ENCODE peak calls at places on chromosomes 2 and 18, in ten cellular contexts. One of them, this sample, is unnamed.

GRCh38 chr2:190767821-190768220 is 112.8 kb upstream of the GLS start:
- DNase-seq in kidney epithelial cell: no peak
- DNase-seq in spleen: no peak
- DNase-seq in right atrium auricular region: no peak
- DNase-seq in GM12864: no peak
- DNase-seq in endodermal cell: no peak
- DNase-seq in uterus: no peak
- DNase-seq in LNCaP clone FGC: no peak
- DNase-seq in neural progenitor cell: peak
- DNase-seq in DND-41: no peak
- DNase-seq in this sample: no peak

GRCh38 chr2:239378918-239379640 is 21.7 kb downstream of the HDAC4 start:
- DNase-seq in kidney epithelial cell: no peak
- DNase-seq in endodermal cell: no peak
- DNase-seq in LNCaP clone FGC: no peak
- DNase-seq in neural progenitor cell: no peak
- DNase-seq in spleen: peak
- DNase-seq in uterus: no peak
- DNase-seq in right atrium auricular region: no peak
- DNase-seq in GM12864: no peak
- DNase-seq in DND-41: no peak
- DNase-seq in this sample: no peak

GRCh38 chr2:127094509-127095366 is 12.2 kb downstream of the BIN1 start:
- DNase-seq in DND-41: no peak
- DNase-seq in right atrium auricular region: no peak
- DNase-seq in endodermal cell: peak
- DNase-seq in neural progenitor cell: peak
- DNase-seq in spleen: peak
- DNase-seq in GM12864: no peak
- DNase-seq in LNCaP clone FGC: no peak
- DNase-seq in uterus: peak
- DNase-seq in kidney epithelial cell: no peak
- DNase-seq in this sample: no peak

GRCh38 chr2:65557616-65558573 is 125.5 kb upstream of the SPRED2 start:
- DNase-seq in kidney epithelial cell: no peak
- DNase-seq in DND-41: no peak
- DNase-seq in spleen: no peak
- DNase-seq in endodermal cell: no peak
- DNase-seq in GM12864: no peak
- DNase-seq in LNCaP clone FGC: no peak
- DNase-seq in right atrium auricular region: no peak
- DNase-seq in neural progenitor cell: no peak
- DNase-seq in uterus: no peak
- DNase-seq in this sample: no peak

GRCh38 chr18:3466872-3467271 is 16.9 kb downstream of the TGIF1 start:
- DNase-seq in kidney epithelial cell: no peak
- DNase-seq in GM12864: no peak
- DNase-seq in right atrium auricular region: no peak
- DNase-seq in uterus: no peak
- DNase-seq in spleen: no peak
- DNase-seq in neural progenitor cell: peak
- DNase-seq in endodermal cell: peak
- DNase-seq in DND-41: peak
- DNase-seq in LNCaP clone FGC: no peak
- DNase-seq in this sample: no peak

GRCh38 chr2:190649798-190650390 is 1.0 kb downstream of the NAB1 start:
- DNase-seq in DND-41: peak
- DNase-seq in LNCaP clone FGC: no peak
- DNase-seq in right atrium auricular region: no peak
- DNase-seq in GM12864: no peak
- DNase-seq in endodermal cell: no peak
- DNase-seq in neural progenitor cell: peak
- DNase-seq in spleen: no peak
- DNase-seq in uterus: no peak
- DNase-seq in kidney epithelial cell: no peak
- DNase-seq in this sample: no peak

GRCh38 chr2:88709117-88709739 is 17.8 kb downstream of the RPIA start:
- DNase-seq in uterus: no peak
- DNase-seq in right atrium auricular region: no peak
- DNase-seq in GM12864: no peak
- DNase-seq in kidney epithelial cell: no peak
- DNase-seq in endodermal cell: no peak
- DNase-seq in LNCaP clone FGC: no peak
- DNase-seq in neural progenitor cell: no peak
- DNase-seq in spleen: no peak
- DNase-seq in DND-41: no peak
- DNase-seq in this sample: peak

GRCh38 chr2:64873472-64873924 is 115.7 kb upstream of the SLC1A4 start:
- DNase-seq in LNCaP clone FGC: no peak
- DNase-seq in GM12864: no peak
- DNase-seq in kidney epithelial cell: no peak
- DNase-seq in spleen: peak
- DNase-seq in right atrium auricular region: peak
- DNase-seq in uterus: peak
- DNase-seq in endodermal cell: peak
- DNase-seq in neural progenitor cell: peak
- DNase-seq in DND-41: peak
- DNase-seq in this sample: no peak

GRCh38 chr18:59624384-59624760 is 72.9 kb downstream of the CCBE1 start:
- DNase-seq in GM12864: no peak
- DNase-seq in right atrium auricular region: no peak
- DNase-seq in LNCaP clone FGC: no peak
- DNase-seq in spleen: no peak
- DNase-seq in neural progenitor cell: no peak
- DNase-seq in DND-41: no peak
- DNase-seq in endodermal cell: no peak
- DNase-seq in kidney epithelial cell: no peak
- DNase-seq in uterus: no peak
- DNase-seq in this sample: no peak

GRCh38 chr2:176421291-176422050 is 152.2 kb downstream of the MTX2 start:
- DNase-seq in kidney epithelial cell: peak
- DNase-seq in neural progenitor cell: no peak
- DNase-seq in LNCaP clone FGC: no peak
- DNase-seq in right atrium auricular region: no peak
- DNase-seq in DND-41: no peak
- DNase-seq in spleen: no peak
- DNase-seq in endodermal cell: no peak
- DNase-seq in GM12864: no peak
- DNase-seq in uterus: no peak
- DNase-seq in this sample: no peak

GRCh38 chr2:120326048-120326447 is 19.9 kb upstream of the INHBB start:
- DNase-seq in GM12864: no peak
- DNase-seq in uterus: no peak
- DNase-seq in DND-41: no peak
- DNase-seq in spleen: no peak
- DNase-seq in neural progenitor cell: no peak
- DNase-seq in endodermal cell: no peak
- DNase-seq in LNCaP clone FGC: no peak
- DNase-seq in right atrium auricular region: no peak
- DNase-seq in kidney epithelial cell: no peak
- DNase-seq in this sample: no peak
- H3K4me3 ChIP-seq in GM12864: no peak
- H3K4me3 ChIP-seq in uterus: no peak
- H3K4me3 ChIP-seq in DND-41: no peak
- H3K4me3 ChIP-seq in spleen: no peak
- H3K4me3 ChIP-seq in neural progenitor cell: no peak
- H3K4me3 ChIP-seq in endodermal cell: no peak
- H3K4me3 ChIP-seq in LNCaP clone FGC: no peak
- H3K4me3 ChIP-seq in right atrium auricular region: no peak
- H3K4me3 ChIP-seq in kidney epithelial cell: no peak
- H3K4me3 ChIP-seq in this sample: no peak

GRCh38 chr18:26546170-26546874 is 2.0 kb downstream of the KCTD1 start:
- DNase-seq in spleen: no peak
- DNase-seq in right atrium auricular region: no peak
- DNase-seq in LNCaP clone FGC: no peak
- DNase-seq in endodermal cell: no peak
- DNase-seq in kidney epithelial cell: no peak
- DNase-seq in DND-41: peak
- DNase-seq in neural progenitor cell: peak
- DNase-seq in uterus: no peak
- DNase-seq in GM12864: no peak
- DNase-seq in this sample: no peak

GRCh38 chr18:26549103-26549485 is 741 bp upstream of the KCTD1 start:
- DNase-seq in kidney epithelial cell: no peak
- DNase-seq in endodermal cell: peak
- DNase-seq in spleen: peak
- DNase-seq in right atrium auricular region: no peak
- DNase-seq in GM12864: no peak
- DNase-seq in LNCaP clone FGC: no peak
- DNase-seq in neural progenitor cell: no peak
- DNase-seq in uterus: no peak
- DNase-seq in DND-41: peak
- DNase-seq in this sample: no peak

GRCh38 chr18:26546875-26547301 is 1.5 kb downstream of the KCTD1 start:
- DNase-seq in LNCaP clone FGC: no peak
- DNase-seq in spleen: peak
- DNase-seq in GM12864: no peak
- DNase-seq in endodermal cell: peak
- DNase-seq in DND-41: no peak
- DNase-seq in right atrium auricular region: no peak
- DNase-seq in kidney epithelial cell: no peak
- DNase-seq in neural progenitor cell: peak
- DNase-seq in uterus: peak
- DNase-seq in this sample: no peak

GRCh38 chr18:26548144-26549102 is at the start of gene KCTD1:
- DNase-seq in neural progenitor cell: peak
- DNase-seq in endodermal cell: peak
- DNase-seq in GM12864: peak
- DNase-seq in uterus: peak
- DNase-seq in spleen: peak
- DNase-seq in DND-41: peak
- DNase-seq in right atrium auricular region: peak
- DNase-seq in kidney epithelial cell: peak
- DNase-seq in LNCaP clone FGC: peak
- DNase-seq in this sample: peak

GRCh38 chr18:26547302-26548143 is 830 bp downstream of the KCTD1 start:
- DNase-seq in LNCaP clone FGC: no peak
- DNase-seq in kidney epithelial cell: peak
- DNase-seq in right atrium auricular region: peak
- DNase-seq in GM12864: peak
- DNase-seq in neural progenitor cell: peak
- DNase-seq in DND-41: peak
- DNase-seq in spleen: peak
- DNase-seq in endodermal cell: peak
- DNase-seq in uterus: peak
- DNase-seq in this sample: no peak
- TF ChIP-seq CTCF in LNCaP clone FGC: no peak
- TF ChIP-seq CTCF in kidney epithelial cell: peak
- TF ChIP-seq CTCF in right atrium auricular region: peak
- TF ChIP-seq CTCF in GM12864: peak
- TF ChIP-seq CTCF in neural progenitor cell: peak
- TF ChIP-seq CTCF in DND-41: peak
- TF ChIP-seq CTCF in spleen: no peak
- TF ChIP-seq CTCF in endodermal cell: peak
- TF ChIP-seq CTCF in uterus: peak
- TF ChIP-seq CTCF in this sample: peak

DNA sequence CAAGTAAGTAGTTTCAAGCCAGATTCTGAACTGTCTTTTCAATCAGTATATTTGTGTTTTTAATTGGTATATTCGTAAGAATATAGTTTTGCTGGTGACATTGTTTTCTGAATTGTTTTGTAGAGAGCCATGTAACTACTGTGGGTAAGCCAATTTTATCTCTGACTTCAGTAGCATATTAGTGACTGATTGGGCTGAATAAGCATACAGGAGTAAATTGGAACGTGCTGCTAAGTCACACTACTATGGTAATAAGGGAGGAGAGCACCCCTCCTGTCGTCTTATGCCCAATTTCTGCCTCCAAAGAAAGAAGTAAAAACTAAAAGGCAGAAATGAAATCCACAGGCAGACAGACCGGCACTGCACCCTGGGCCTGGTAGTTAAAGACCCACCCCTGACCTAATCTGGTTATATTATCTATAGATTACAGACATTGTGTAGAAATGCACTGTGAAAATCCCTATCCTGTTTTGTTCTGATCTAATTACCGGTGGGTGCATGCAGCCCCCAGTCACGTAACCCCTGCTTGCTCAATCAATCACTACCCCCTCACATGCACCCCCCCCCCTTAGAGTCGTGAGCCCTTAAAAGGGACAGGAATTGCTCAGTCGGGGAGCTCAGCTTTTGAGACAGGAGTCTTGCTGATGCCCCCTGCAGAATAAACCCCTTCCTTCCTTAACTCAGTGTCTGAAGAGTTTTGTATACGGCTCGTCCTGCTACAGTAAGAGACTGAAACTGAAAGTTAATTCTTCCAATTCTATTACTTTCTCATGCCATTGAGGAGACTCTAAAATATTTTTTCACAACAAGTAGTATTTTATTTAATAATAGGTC is 166.9 kb downstream of the ZNF804A start:
- DNase-seq in spleen: peak
- DNase-seq in GM12864: no peak
- DNase-seq in LNCaP clone FGC: no peak
- DNase-seq in DND-41: no peak
- DNase-seq in uterus: no peak
- DNase-seq in endodermal cell: no peak
- DNase-seq in right atrium auricular region: no peak
- DNase-seq in neural progenitor cell: peak
- DNase-seq in kidney epithelial cell: no peak
- DNase-seq in this sample: no peak
- H3K4me3 ChIP-seq in spleen: peak
- H3K4me3 ChIP-seq in GM12864: no peak
- H3K4me3 ChIP-seq in LNCaP clone FGC: no peak
- H3K4me3 ChIP-seq in DND-41: no peak
- H3K4me3 ChIP-seq in uterus: no peak
- H3K4me3 ChIP-seq in endodermal cell: no peak
- H3K4me3 ChIP-seq in right atrium auricular region: no peak
- H3K4me3 ChIP-seq in neural progenitor cell: no peak
- H3K4me3 ChIP-seq in kidney epithelial cell: no peak
- H3K4me3 ChIP-seq in this sample: no peak

DNA sequence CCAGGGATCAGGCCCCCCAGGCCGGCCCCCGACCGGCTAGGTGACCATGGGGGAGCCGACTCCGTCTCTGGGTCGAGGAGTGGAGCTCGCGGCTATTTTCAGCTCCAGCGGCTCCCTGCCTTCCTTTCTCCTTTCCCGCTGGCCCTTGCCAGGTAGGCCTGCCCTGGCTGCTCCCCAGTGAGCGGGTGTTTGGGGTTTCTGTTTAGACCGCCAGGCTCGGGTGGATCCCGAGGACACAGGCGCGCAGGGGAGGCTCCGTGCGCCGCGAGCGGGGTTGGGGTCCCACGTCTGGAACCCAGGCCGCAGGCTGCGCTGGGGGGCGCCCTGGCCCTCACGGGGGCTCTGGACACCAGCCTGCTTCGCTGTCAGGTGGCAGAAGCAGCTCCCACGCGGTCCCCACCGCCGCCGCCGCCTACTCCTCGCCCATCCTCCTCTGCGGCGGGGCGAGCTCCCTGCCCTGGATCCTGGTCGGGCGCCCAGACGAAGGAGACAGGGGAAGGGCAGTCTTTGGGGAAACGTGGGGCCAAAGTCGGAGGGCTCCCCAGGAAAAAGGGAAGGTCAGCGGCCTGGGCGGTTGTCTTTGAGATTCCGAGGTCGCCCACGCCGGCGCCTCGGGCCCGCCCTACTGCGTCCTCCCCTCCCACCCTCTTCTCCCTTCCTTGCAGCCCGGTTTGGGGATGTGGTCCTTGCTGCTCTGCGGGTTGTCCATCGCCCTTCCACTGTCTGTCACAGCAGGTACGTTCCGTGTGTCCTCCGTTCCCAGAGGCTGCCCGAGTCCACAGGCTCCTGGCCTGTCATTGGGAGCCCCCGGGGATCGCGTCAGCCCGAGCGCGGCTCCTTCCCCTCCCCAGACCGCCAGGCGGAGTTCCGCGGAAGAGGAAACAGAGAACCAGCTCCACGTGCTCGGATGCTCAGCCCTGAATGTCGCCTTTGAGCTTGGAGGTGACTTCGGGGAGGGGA is 648 bp downstream of the IL1RL2 start:
- DNase-seq in neural progenitor cell: no peak
- DNase-seq in DND-41: no peak
- DNase-seq in GM12864: no peak
- DNase-seq in right atrium auricular region: peak
- DNase-seq in LNCaP clone FGC: no peak
- DNase-seq in spleen: peak
- DNase-seq in uterus: peak
- DNase-seq in endodermal cell: peak
- DNase-seq in kidney epithelial cell: no peak
- DNase-seq in this sample: no peak
- TF ChIP-seq CTCF in neural progenitor cell: no peak
- TF ChIP-seq CTCF in DND-41: no peak
- TF ChIP-seq CTCF in GM12864: no peak
- TF ChIP-seq CTCF in right atrium auricular region: peak
- TF ChIP-seq CTCF in LNCaP clone FGC: no peak
- TF ChIP-seq CTCF in spleen: no peak
- TF ChIP-seq CTCF in uterus: peak
- TF ChIP-seq CTCF in endodermal cell: peak
- TF ChIP-seq CTCF in kidney epithelial cell: peak
- TF ChIP-seq CTCF in this sample: peak

This sample was measured in AG04449.